ENCODE peak calls at places on chromosomes 5 and 9, in four cellular contexts. G is H1, P is IMR-90, K is H9. U is an unnamed sample.

GRCh38 chr5:163330723-163331668 is 106.4 kb upstream of the CCNG1 start:
- DNase-seq in G (peak; percentile 57), P (no peak), K (peak; percentile 62), U (peak; percentile 9)

GRCh38 chr9:107732781-107733529 is 243.4 kb upstream of the KLF4 start:
- DNase-seq in G (no peak), P (peak; percentile 73), K (no peak), U (no peak)

GRCh38 chr9:77980622-77981021 is 51.0 kb downstream of the GNAQ start:
- DNase-seq in G (no peak), P (peak; percentile 81), K (no peak), U (no peak)

GRCh38 chr5:130055572-130055971 is 151.3 kb downstream of the CHSY3 start:
- DNase-seq in G (no peak), P (no peak), K (no peak), U (no peak)

GRCh38 chr9:114278356-114278755 is 44.5 kb upstream of the ORM1 start:
- DNase-seq in G (no peak), P (no peak), K (no peak), U (no peak)

GRCh38 chr9:16521868-16522381 is 348.5 kb downstream of the BNC2 start:
- DNase-seq in G (no peak), P (peak; percentile 94), K (no peak), U (no peak)

GRCh38 chr9:75950983-75951382 is 60.5 kb downstream of the PCSK5 start:
- DNase-seq in G (no peak), P (no peak), K (no peak), U (no peak)

GRCh38 chr5:95862636-95863382 is 40.3 kb upstream of the GLRX start:
- DNase-seq in G (no peak), P (no peak), K (no peak), U (no peak)

GRCh38 chr5:134994560-134995156 is 27.0 kb downstream of the CATSPER3 start:
- DNase-seq in G (no peak), P (no peak), K (no peak), U (no peak)

GRCh38 chr9:130935660-130936271 is 3.3 kb downstream of the FIBCD1 start:
- DNase-seq in G (no peak), P (peak; percentile 61), K (no peak), U (no peak)

GRCh38 chr5:53109041-53109435 is 519 bp downstream of the MOCS2 start:
- DNase-seq in G (no peak), P (no peak), K (no peak), U (peak; percentile 9)

GRCh38 chr9:18611946-18612345 is 138.0 kb downstream of the ADAMTSL1 start:
- DNase-seq in G (no peak), P (no peak), K (no peak), U (no peak)

GRCh38 chr9:122216798-122217418 is 11.8 kb downstream of the LHX6 start:
- DNase-seq in G (no peak), P (no peak), K (no peak), U (no peak)

GRCh38 chr5:138459311-138459710 is 6.0 kb upstream of the EGR1 start:
- DNase-seq in G (no peak), P (no peak), K (no peak), U (no peak)

GRCh38 chr5:6106756-6107155 is 271.6 kb downstream of the MED10 start:
- DNase-seq in G (no peak), P (no peak), K (no peak), U (no peak)

GRCh38 chr9:91182429-91182828 is 179.3 kb downstream of the AUH start:
- DNase-seq in G (no peak), P (no peak), K (no peak), U (no peak)

GRCh38 chr5:72693546-72693945 is 122.9 kb upstream of the TNPO1 start:
- DNase-seq in G (no peak), P (no peak), K (no peak), U (no peak)

GRCh38 chr5:38585812-38586211 is 29.4 kb upstream of the LIFR start:
- DNase-seq in G (no peak), P (no peak), K (no peak), U (no peak)

GRCh38 chr9:137078701-137079400 is 1.5 kb downstream of the UAP1L1 start:
- DNase-seq in G (no peak), P (no peak), K (peak; percentile 77), U (no peak)
- H3K23ac ChIP-seq in G (no peak overlapping the region), P (no peak overlapping the region), K (no peak overlapping the region), U (peak overlapping the region; percentile 85)

DNA sequence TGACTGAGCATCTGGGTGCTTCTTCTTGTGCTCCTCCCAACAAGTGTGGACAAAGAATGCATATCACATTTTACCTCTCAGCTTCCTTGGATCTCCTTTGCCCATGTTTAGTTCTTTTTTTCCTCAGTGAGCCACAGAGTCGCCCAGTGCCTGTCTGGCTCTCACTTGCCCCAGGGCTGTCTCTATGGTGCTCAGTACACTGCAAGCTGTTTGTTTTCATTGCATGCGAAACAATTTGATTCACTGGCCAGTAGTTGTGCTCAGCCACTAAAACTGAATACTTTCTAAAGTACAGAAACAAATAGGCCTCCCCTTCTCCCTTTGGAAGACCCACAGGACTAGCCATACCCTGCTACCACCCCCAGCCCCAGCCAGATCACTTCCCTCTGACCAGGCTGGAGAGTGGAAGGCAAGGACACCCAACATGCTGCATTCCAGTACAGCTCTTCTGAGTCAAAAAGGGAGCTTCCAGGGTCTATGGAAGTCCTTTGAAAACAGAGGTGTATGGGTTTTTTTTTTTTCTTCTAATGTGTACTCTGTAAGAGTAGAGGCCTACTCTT is 3.8 kb downstream of the LHFPL2 start:
- DNase-seq in G (no peak), P (peak; percentile 53), K (no peak), U (no peak)
- H3K23ac ChIP-seq in G (no peak overlapping the region), P (peak overlapping the region; percentile 41), K (no peak overlapping the region), U (no peak overlapping the region)

GRCh38 chr9:104795082-104795481 is 31.2 kb downstream of the NIPSNAP3B start:
- DNase-seq in G (no peak), P (no peak), K (no peak), U (no peak)
- H3K23ac ChIP-seq in G (no peak overlapping the region), P (no peak overlapping the region), K (no peak overlapping the region), U (no peak overlapping the region)

DNA sequence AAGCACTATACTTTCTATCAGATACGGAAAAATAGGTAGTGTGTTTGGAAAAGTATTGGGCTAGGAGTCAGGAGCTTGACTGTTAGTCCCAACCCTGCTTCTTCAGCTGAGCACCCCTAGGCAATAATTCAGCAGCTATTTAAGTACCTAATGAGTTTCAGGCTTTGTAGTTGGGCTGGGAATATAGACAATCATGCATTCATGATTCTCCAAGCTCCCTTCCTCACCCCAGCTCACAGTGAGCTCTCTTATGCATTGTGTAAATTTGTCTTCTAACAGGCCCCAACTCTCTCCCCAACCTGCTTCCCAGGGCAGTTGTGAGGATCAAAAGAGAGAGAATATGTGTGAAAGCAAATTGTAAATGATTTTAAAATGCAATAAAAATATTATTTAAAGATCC is 201.2 kb downstream of the MSX2 start:
- DNase-seq in G (no peak), P (no peak), K (no peak), U (no peak)
- H3K23ac ChIP-seq in G (no peak overlapping the region), P (no peak overlapping the region), K (no peak overlapping the region), U (no peak overlapping the region)

U was measured in neuronal stem cell.